ENCODE peak calls at places on chromosomes 7 and 10, in eight cellular contexts. X, M, Z, T, K, D, E and L are unnamed samples.

GRCh38 chr10:1957057-1957456 is 219.7 kb upstream of the ADARB2 start:
- DNase-seq in T (no peak), M (no peak), X (no peak), K (no peak), D (no peak), Z (no peak), E (no peak), L (no peak)

GRCh38 chr10:70765794-70766594 is 19.2 kb downstream of the TBATA start:
- DNase-seq in X (no peak), T (no peak), M (no peak), E (no peak), K (no peak), D (no peak), Z (no peak), L (no peak)

GRCh38 chr7:33854178-33854577 is 51.2 kb upstream of the BMPER start:
- DNase-seq in D (no peak), X (no peak), K (no peak), T (peak), Z (no peak), E (no peak), M (no peak), L (no peak)

GRCh38 chr10:130233426-130233825 is 97.2 kb downstream of the GLRX3 start:
- DNase-seq in T (no peak), E (no peak), K (no peak), X (no peak), M (no peak), Z (no peak), D (no peak), L (no peak)

GRCh38 chr7:101114492-101114891 is 12.4 kb upstream of the SERPINE1 start:
- DNase-seq in D (no peak), E (no peak), M (no peak), T (peak), K (no peak), X (no peak), Z (no peak), L (no peak)

GRCh38 chr10:112793197-112793921 is 156.7 kb upstream of the TCF7L2 start:
- DNase-seq in Z (no peak), M (no peak), E (no peak), T (peak), K (no peak), D (no peak), X (no peak), L (no peak)

GRCh38 chr10:113496124-113496523 is 56.7 kb upstream of the HABP2 start:
- DNase-seq in Z (no peak), M (no peak), D (no peak), E (no peak), T (peak), X (no peak), K (no peak), L (no peak)

GRCh38 chr7:2116086-2116810 is 116.5 kb downstream of the MAD1L1 start:
- DNase-seq in Z (no peak), D (no peak), T (peak), K (no peak), E (no peak), X (no peak), M (peak), L (no peak)

GRCh38 chr10:125982256-125982948 is 86.0 kb downstream of the FANK1 start:
- DNase-seq in X (peak), T (peak), M (peak), K (peak), Z (peak), D (peak), E (peak), L (peak)

GRCh38 chr7:41047789-41048191 is 655.1 kb downstream of the INHBA start:
- DNase-seq in K (no peak), M (no peak), Z (peak), X (no peak), T (peak), D (no peak), E (peak), L (no peak)

GRCh38 chr10:74145133-74145532 is 5.5 kb downstream of the AP3M1 start:
- DNase-seq in M (no peak), Z (no peak), K (no peak), E (peak), D (no peak), X (no peak), T (peak), L (no peak)

GRCh38 chr7:69652947-69653701 is 54.8 kb downstream of the AUTS2 start:
- DNase-seq in E (no peak), M (no peak), Z (no peak), T (no peak), K (no peak), X (no peak), D (no peak), L (peak)

GRCh38 chr7:32588657-32589056 is 93.4 kb downstream of the AVL9 start:
- DNase-seq in X (no peak), T (peak), M (no peak), Z (no peak), D (no peak), K (no peak), E (peak), L (no peak)

GRCh38 chr7:64541438-64542359 is 21.2 kb downstream of the ZNF680 start:
- DNase-seq in T (peak), E (no peak), M (peak), X (no peak), D (no peak), K (no peak), Z (no peak), L (no peak)

GRCh38 chr10:112746329-112746728 is 203.7 kb upstream of the TCF7L2 start:
- DNase-seq in X (no peak), Z (no peak), D (no peak), M (no peak), T (no peak), K (no peak), E (no peak), L (no peak)

GRCh38 chr7:75039166-75039565 is 34.4 kb downstream of the RCC1L start:
- DNase-seq in D (no peak), M (no peak), Z (no peak), T (peak), X (no peak), K (no peak), E (no peak), L (no peak)

GRCh38 chr7:85104432-85105205 is 82.2 kb downstream of the SEMA3D start:
- DNase-seq in Z (no peak), M (peak), E (no peak), T (peak), X (no peak), D (no peak), K (no peak), L (no peak)

GRCh38 chr7:72818663-72819366 is 9.2 kb downstream of the TYW1B start:
- DNase-seq in X (no peak), T (no peak), E (no peak), D (no peak), M (no peak), Z (no peak), K (no peak), L (no peak)

GRCh38 chr10:116688241-116688711 is 54.1 kb downstream of the HSPA12A start:
- DNase-seq in X (no peak), D (no peak), E (peak), T (peak), M (no peak), K (peak), Z (no peak), L (no peak)

DNA sequence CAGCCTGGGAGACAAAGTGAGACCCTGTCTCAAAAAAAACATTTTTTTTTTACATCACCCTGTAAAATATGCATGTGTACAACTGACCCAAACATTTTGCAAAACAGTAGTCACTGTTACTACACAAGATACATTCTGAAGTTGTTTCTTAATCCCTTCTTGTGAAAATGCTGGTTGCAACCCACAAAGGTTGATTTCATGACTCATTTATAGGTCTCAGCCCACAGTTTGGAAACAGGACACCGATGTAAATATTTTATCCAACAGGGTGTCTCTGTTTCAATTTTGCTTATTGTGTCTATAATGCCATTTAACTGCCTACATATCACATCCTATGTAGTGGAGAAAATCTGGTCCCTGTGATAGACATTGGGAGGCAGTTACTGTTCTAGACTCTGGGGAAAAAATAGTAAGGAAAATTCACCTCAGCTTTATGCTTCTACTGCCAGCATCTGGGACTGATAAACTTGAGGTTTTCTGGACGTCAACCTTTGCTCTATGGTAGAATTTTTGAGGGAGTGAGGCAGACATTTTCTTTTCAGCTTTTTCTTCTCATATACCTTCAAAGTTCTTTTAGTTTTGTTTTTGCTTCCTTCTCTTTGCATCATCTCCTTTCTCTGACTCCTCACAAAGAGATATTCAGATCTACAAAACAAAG is 1.6 kb upstream of the RAB19 start:
- DNase-seq in D (no peak), E (no peak), Z (no peak), X (no peak), T (peak), M (no peak), K (no peak), L (no peak)
- TF ChIP-seq EZH2phosphoT487 in D (no peak), E (no peak), Z (no peak), X (no peak), T (no peak), M (no peak), K (no peak), L (no peak)

GRCh38 chr7:120740348-120740747 is 117.6 kb downstream of the TSPAN12 start:
- DNase-seq in K (no peak), T (no peak), Z (no peak), X (no peak), M (no peak), E (no peak), D (no peak), L (no peak)

GRCh38 chr7:120743128-120743527 is 114.8 kb downstream of the TSPAN12 start:
- DNase-seq in T (peak), Z (no peak), D (no peak), X (no peak), M (no peak), K (no peak), E (no peak), L (no peak)

GRCh38 chr7:120738816-120739215 is 119.1 kb downstream of the TSPAN12 start:
- DNase-seq in X (no peak), M (no peak), D (no peak), K (peak), T (no peak), E (no peak), Z (no peak), L (no peak)

GRCh38 chr7:120742370-120742769 is 115.6 kb downstream of the TSPAN12 start:
- DNase-seq in Z (no peak), D (no peak), E (no peak), M (no peak), X (peak), K (peak), T (no peak), L (no peak)

GRCh38 chr7:120741371-120742042 is 116.4 kb downstream of the TSPAN12 start:
- DNase-seq in M (no peak), K (no peak), D (no peak), T (no peak), E (no peak), Z (no peak), X (no peak), L (no peak)
- TF ChIP-seq EZH2phosphoT487 in M (no peak), K (no peak), D (no peak), T (no peak), E (no peak), Z (no peak), X (no peak), L (no peak)

GRCh38 chr10:95530021-95530420 is 31.1 kb downstream of the SORBS1 start:
- DNase-seq in T (no peak), D (no peak), E (no peak), M (no peak), X (no peak), Z (no peak), K (no peak), L (no peak)

GRCh38 chr10:95530561-95530960 is 30.6 kb downstream of the SORBS1 start:
- DNase-seq in X (no peak), T (no peak), M (no peak), K (no peak), D (no peak), E (no peak), Z (no peak), L (no peak)

GRCh38 chr10:95524358-95525032 is 36.7 kb downstream of the SORBS1 start:
- DNase-seq in T (no peak), X (no peak), M (no peak), K (no peak), E (no peak), D (no peak), Z (no peak), L (no peak)

GRCh38 chr10:95525033-95525418 is 36.1 kb downstream of the SORBS1 start:
- DNase-seq in Z (no peak), T (no peak), E (no peak), K (no peak), M (no peak), X (no peak), D (no peak), L (no peak)

DNA sequence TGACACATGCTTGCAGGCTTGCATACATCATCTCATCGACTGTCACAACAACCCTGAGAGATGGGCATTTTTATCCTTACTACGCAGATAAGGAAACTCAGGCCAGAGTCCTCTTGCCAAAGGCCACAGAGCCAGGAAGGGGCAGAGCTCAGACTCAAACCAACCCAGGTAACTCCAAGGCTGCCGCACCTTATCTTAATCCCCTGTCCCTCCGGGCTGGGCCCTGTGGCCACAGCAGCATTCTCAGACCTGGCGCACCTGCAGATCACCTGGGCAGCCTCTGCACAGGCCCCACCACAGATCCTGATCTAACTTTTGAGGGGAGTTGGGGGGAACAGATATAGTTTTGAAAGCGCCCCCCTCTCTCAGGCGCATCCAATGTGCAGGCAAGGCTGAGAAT is 35.1 kb downstream of the SORBS1 start:
- DNase-seq in D (no peak), T (no peak), M (no peak), K (no peak), Z (no peak), E (no peak), X (no peak), L (no peak)
- TF ChIP-seq EZH2phosphoT487 in D (no peak), T (no peak), M (no peak), K (no peak), Z (no peak), E (no peak), X (no peak), L (no peak)

DNA sequence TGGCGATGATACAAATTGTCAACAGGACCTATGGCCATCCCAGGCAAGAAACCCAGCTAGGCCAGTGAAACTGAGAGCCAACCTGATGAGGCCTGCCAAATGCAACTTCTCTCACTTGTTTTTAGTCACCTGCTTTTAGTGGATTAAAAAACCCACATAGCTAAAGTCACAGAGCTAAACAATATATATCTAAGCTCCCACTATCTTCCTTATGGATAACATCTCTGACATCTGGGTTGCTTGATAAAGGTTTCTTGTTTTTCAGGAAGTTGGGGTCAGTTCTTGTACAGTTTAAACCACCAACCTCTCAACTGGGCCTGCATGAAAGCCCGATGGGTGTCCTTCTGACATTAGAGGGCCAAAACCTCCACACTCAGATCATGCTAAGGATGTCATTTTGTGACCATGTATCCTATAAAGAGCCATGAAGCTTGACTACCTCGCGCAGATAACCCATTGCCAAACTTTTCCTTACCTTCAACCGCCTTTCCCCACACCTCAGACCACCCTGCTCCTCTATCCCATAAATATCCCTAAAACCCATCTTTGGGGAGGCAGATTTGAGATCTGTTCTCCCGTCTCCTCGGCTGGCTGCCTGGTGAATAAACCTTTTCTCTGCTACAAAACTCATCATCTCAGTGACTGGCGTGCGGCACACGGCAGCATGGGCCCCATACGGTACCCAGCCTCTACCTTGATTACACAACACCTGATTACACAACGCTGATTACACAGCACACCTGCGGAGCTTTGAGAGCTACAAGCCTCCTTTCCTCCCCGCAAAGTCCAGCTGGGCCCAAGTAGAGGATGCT is 797 bp upstream of the STMP1 start:
- DNase-seq in Z (no peak), M (no peak), E (peak), T (no peak), K (no peak), D (no peak), X (no peak), L (no peak)
- TF ChIP-seq EZH2phosphoT487 in Z (no peak), M (no peak), E (no peak), T (no peak), K (no peak), D (no peak), X (no peak), L (no peak)